ENCODE peak calls at places on chromosomes 7 and 10, in five cellular contexts. W, O, L, E and D are unnamed samples.

GRCh38 chr7:93165447-93165846 is 17.3 kb upstream of the SAMD9L start:
- DNase-seq in O (no peak), E (no peak), W (no peak), L (no peak), D (no peak)

GRCh38 chr7:118918556-118918955 is 694.1 kb downstream of the ANKRD7 start:
- DNase-seq in E (no peak), O (no peak), L (no peak), W (peak), D (peak)

GRCh38 chr7:47669178-47669878 is 87.4 kb upstream of the TNS3 start:
- DNase-seq in E (peak), O (peak), W (peak), L (peak), D (peak)

GRCh38 chr10:111221682-111222470 is 145.0 kb downstream of the ADRA2A start:
- DNase-seq in O (no peak), W (no peak), L (no peak), E (no peak), D (no peak)

GRCh38 chr7:24138366-24138765 is 145.6 kb upstream of the NPY start:
- DNase-seq in O (no peak), L (no peak), W (no peak), E (no peak), D (no peak)

GRCh38 chr7:98562336-98563182 is 54.5 kb upstream of the NPTX2 start:
- DNase-seq in L (no peak), W (no peak), E (no peak), O (no peak), D (no peak)

GRCh38 chr7:113144839-113145238 is 26.5 kb upstream of the SMIM30 start:
- DNase-seq in W (no peak), L (no peak), E (no peak), O (no peak), D (no peak)

GRCh38 chr10:1048349-1048731 is 579 bp downstream of the IDI1 start:
- DNase-seq in W (no peak), O (no peak), E (no peak), L (no peak), D (no peak)

GRCh38 chr10:117143424-117143823 is 5.4 kb upstream of the VAX1 start:
- DNase-seq in W (no peak), L (no peak), O (no peak), E (no peak), D (no peak)

GRCh38 chr10:17076626-17077025 is 53.0 kb downstream of the CUBN start:
- DNase-seq in L (no peak), W (no peak), E (no peak), O (no peak), D (no peak)

GRCh38 chr7:155860840-155861479 is 48.7 kb upstream of the SHH start:
- DNase-seq in W (peak), L (peak), E (peak), O (no peak), D (peak)

GRCh38 chr7:130949550-130949949 is 215.5 kb upstream of the KLF14 start:
- DNase-seq in W (no peak), O (no peak), E (no peak), L (no peak), D (no peak)

GRCh38 chr10:122373108-122373507 is 1.4 kb upstream of the PLEKHA1 start:
- DNase-seq in E (no peak), W (no peak), O (no peak), L (no peak), D (no peak)

GRCh38 chr10:89773081-89773480 is 71.7 kb downstream of the KIF20B start:
- DNase-seq in E (no peak), L (no peak), O (no peak), W (no peak), D (no peak)

GRCh38 chr10:29374162-29374561 is 85.3 kb downstream of the LYZL1 start:
- DNase-seq in L (no peak), E (no peak), W (no peak), O (no peak), D (no peak)

GRCh38 chr10:62512732-62513475 is 138.7 kb downstream of the ZNF365 start:
- DNase-seq in W (no peak), L (no peak), E (no peak), O (no peak), D (no peak)

GRCh38 chr10:91689731-91690168 is 56.9 kb upstream of the PPP1R3C start:
- DNase-seq in O (no peak), W (peak), L (no peak), E (no peak), D (no peak)

GRCh38 chr10:95742529-95742884 is 13.5 kb upstream of the ENTPD1 start:
- DNase-seq in W (peak), L (no peak), O (no peak), E (peak), D (peak)

GRCh38 chr7:46129831-46130230 is 208.8 kb upstream of the IGFBP3 start:
- DNase-seq in O (no peak), E (no peak), L (no peak), W (no peak), D (no peak)

GRCh38 chr10:111989136-111990050 is 194.2 kb downstream of the GPAM start:
- DNase-seq in E (no peak), W (no peak), L (no peak), O (no peak), D (no peak)

GRCh38 chr10:85789125-85789524 is 577.5 kb downstream of the GRID1 start:
- DNase-seq in E (no peak), O (no peak), W (no peak), L (no peak), D (no peak)

GRCh38 chr10:85792533-85792858 is 574.1 kb downstream of the GRID1 start:
- DNase-seq in W (no peak), E (no peak), O (no peak), L (no peak), D (no peak)

GRCh38 chr10:85790155-85790789 is 576.3 kb downstream of the GRID1 start:
- DNase-seq in W (no peak), O (no peak), L (no peak), E (no peak), D (no peak)

GRCh38 chr10:85794553-85794952 is 572.0 kb downstream of the GRID1 start:
- DNase-seq in L (no peak), W (no peak), O (no peak), E (no peak), D (no peak)

GRCh38 chr10:85791846-85792532 is 574.6 kb downstream of the GRID1 start:
- DNase-seq in E (no peak), O (no peak), W (peak), L (no peak), D (no peak)
- TF ChIP-seq CTCF in E (no peak), O (no peak), W (peak), L (no peak), D (no peak)

GRCh38 chr10:61138728-61139127 is 194.7 kb upstream of the RHOBTB1 start:
- DNase-seq in W (no peak), E (no peak), L (no peak), O (no peak), D (no peak)

GRCh38 chr10:61139230-61139928 is 195.4 kb upstream of the RHOBTB1 start:
- DNase-seq in L (no peak), W (no peak), O (no peak), E (no peak), D (no peak)

GRCh38 chr10:61140765-61141392 is 196.9 kb upstream of the RHOBTB1 start:
- DNase-seq in W (peak), O (peak), L (peak), E (no peak), D (peak)

GRCh38 chr10:61142987-61143386 is 199.0 kb upstream of the RHOBTB1 start:
- DNase-seq in W (no peak), L (no peak), O (no peak), E (no peak), D (no peak)
- TF ChIP-seq CTCF in W (no peak), L (no peak), O (no peak), E (no peak), D (no peak)

DNA sequence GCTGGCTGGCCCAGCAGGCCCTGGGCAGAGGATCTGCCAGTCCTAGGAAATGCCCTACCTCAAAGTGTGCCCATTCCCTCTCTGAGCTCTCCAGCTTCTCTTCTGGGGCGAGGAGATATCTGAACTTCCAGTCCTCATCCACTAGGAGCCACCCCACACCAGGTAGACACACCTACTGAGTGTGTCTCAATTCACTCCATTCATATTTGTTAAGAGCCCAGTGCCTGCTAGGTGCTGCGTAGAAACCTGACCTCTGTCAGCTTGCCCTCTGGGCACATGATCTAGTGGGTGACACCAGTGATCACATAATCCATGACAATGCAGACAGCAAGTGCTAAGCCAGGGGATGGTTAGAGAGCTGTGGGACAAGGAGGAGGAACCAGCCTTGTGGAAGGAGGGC is 81.5 kb downstream of the COL13A1 start:
- DNase-seq in O (no peak), E (peak), W (no peak), L (no peak), D (no peak)
- TF ChIP-seq CTCF in O (no peak), E (peak), W (peak), L (no peak), D (peak)

GRCh38 chr7:129373651-129374428 is 60.4 kb upstream of the STRIP2 start:
- DNase-seq in W (no peak), O (no peak), E (no peak), L (no peak), D (no peak)

GRCh38 chr7:129376778-129377700 is 57.2 kb upstream of the STRIP2 start:
- DNase-seq in L (no peak), E (no peak), O (no peak), W (peak), D (peak)

GRCh38 chr7:129370812-129371211 is 63.4 kb upstream of the STRIP2 start:
- DNase-seq in E (no peak), W (no peak), O (no peak), L (no peak), D (no peak)

GRCh38 chr7:129375221-129375938 is 58.9 kb upstream of the STRIP2 start:
- DNase-seq in O (no peak), E (no peak), L (no peak), W (no peak), D (no peak)

DNA sequence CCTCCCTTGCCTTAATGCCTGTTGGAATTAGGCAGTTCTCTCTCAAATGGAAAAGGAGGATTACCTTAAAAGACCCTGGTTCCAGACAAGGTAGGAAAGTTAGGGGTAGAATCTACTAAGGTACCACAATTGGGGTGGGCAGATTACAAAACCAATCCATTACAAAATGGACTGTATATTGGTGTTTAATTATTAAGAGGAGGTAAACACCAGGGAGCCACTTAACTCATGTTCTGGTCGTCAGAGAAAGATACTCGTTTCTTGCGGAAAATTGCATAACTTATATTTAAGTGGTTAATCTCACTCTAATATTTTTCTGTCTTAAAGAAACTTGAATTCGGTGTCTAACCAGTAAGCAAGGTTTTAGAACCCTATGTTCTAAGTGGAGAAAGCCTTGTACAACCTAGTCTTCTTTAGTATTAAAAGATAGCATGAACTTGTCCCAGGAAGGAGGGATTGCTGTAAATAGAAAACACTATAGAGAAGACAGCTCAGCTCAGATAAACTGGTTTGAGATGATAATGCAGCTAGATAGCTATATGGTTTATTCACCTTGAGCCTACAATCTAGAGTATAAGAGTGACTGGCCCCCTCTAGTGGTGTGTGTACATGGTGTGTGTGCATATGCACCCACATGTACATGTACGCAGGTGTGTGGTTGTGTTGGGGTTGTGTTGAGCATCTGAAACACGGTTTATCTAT is 58.0 kb upstream of the STRIP2 start:
- DNase-seq in E (peak), O (no peak), W (peak), L (no peak), D (peak)
- TF ChIP-seq CTCF in E (peak), O (peak), W (peak), L (peak), D (peak)